ENCODE peak calls at places on chromosome 13, in five cellular contexts. Y is cardiac fibroblast; R is choroid plexus epithelial cell; D is fibroblast of lung; J is activated CD4-positive, alpha-beta T cell treated with anti-CD3 and anti-CD28 coated beads for 1 hour. B is an unnamed sample.

GRCh38 chr13:37136187-37136586 is 30.7 kb upstream of the CSNK1A1L start:
- DNase-seq in Y (peak), R (no peak), D (peak), J (no peak), B (no peak)

GRCh38 chr13:113656831-113657671 is 947 bp downstream of the ATP4B start:
- DNase-seq in Y (no peak), R (no peak), D (no peak), J (no peak), B (no peak)

GRCh38 chr13:110010433-110011135 is 224.2 kb upstream of the IRS2 start:
- DNase-seq in Y (peak), R (peak), D (peak), J (no peak), B (peak)

GRCh38 chr13:22357132-22357531 is 686.3 kb downstream of the FGF9 start:
- DNase-seq in Y (no peak), R (no peak), D (no peak), J (no peak), B (no peak)

GRCh38 chr13:98310485-98311199 is 133.6 kb upstream of the RNF113B start:
- DNase-seq in Y (no peak), R (no peak), D (no peak), J (no peak), B (no peak)

GRCh38 chr13:39916330-39916729 is 260.9 kb downstream of the COG6 start:
- DNase-seq in Y (peak), R (peak), D (no peak), J (no peak), B (peak)

GRCh38 chr13:42997381-42997780 is 5.3 kb upstream of the EPSTI1 start:
- DNase-seq in Y (peak), R (peak), D (peak), J (no peak), B (peak)

GRCh38 chr13:36006347-36006746 is 124.8 kb downstream of the DCLK1 start:
- DNase-seq in Y (no peak), R (peak), D (no peak), J (no peak), B (peak)

GRCh38 chr13:102869948-102870676 is 24.3 kb downstream of the ERCC5 start:
- DNase-seq in Y (no peak), R (no peak), D (peak), J (no peak), B (no peak)

GRCh38 chr13:31982540-31982939 is 49.0 kb upstream of the FRY start:
- DNase-seq in Y (peak), R (peak), D (peak), J (no peak), B (peak)

GRCh38 chr13:102724923-102725322 is 30.1 kb upstream of the METTL21C start:
- DNase-seq in Y (peak), R (peak), D (peak), J (no peak), B (peak)

GRCh38 chr13:29465741-29466293 is 129.7 kb downstream of the SLC7A1 start:
- DNase-seq in Y (peak), R (peak), D (peak), J (no peak), B (peak)

GRCh38 chr13:99133230-99133629 is 67.4 kb upstream of the UBAC2 start:
- DNase-seq in Y (no peak), R (no peak), D (no peak), J (no peak), B (no peak)

GRCh38 chr13:99987180-99988047 is 5.8 kb downstream of the ZIC2 start:
- DNase-seq in Y (no peak), R (no peak), D (no peak), J (no peak), B (no peak)

GRCh38 chr13:106369091-106369490 is 166.4 kb downstream of the EFNB2 start:
- DNase-seq in Y (no peak), R (peak), D (peak), J (no peak), B (peak)

GRCh38 chr13:59755647-59756290 is 408.0 kb downstream of the DIAPH3 start:
- DNase-seq in Y (peak), R (no peak), D (no peak), J (no peak), B (no peak)

GRCh38 chr13:21668665-21669599 is 1.9 kb upstream of the FGF9 start:
- DNase-seq in Y (peak), R (peak), D (peak), J (no peak), B (peak)

GRCh38 chr13:98476538-98476966 is 100.4 kb downstream of the STK24 start:
- DNase-seq in Y (peak), R (peak), D (peak), J (peak), B (peak)

GRCh38 chr13:52788011-52788410 is 48.4 kb upstream of the CNMD start:
- DNase-seq in Y (no peak), R (no peak), D (no peak), J (no peak), B (no peak)

GRCh38 chr13:85013006-85013405 is 786.2 kb downstream of the SLITRK6 start:
- DNase-seq in Y (no peak), R (no peak), D (no peak), J (no peak), B (no peak)

GRCh38 chr13:45341799-45342584 is 1.0 kb upstream of the TPT1 start:
- DNase-seq in Y (peak), R (peak), D (peak), J (no peak), B (peak)

GRCh38 chr13:40211586-40211968 is 454.9 kb downstream of the FOXO1 start:
- DNase-seq in Y (no peak), R (no peak), D (no peak), J (no peak), B (no peak)

GRCh38 chr13:77143325-77143907 is 116.5 kb upstream of the FBXL3 start:
- DNase-seq in Y (peak), R (peak), D (peak), J (no peak), B (peak)

GRCh38 chr13:76878043-76878442 is 8.2 kb downstream of the KCTD12 start:
- DNase-seq in Y (peak), R (no peak), D (no peak), J (no peak), B (no peak)

GRCh38 chr13:51453959-51454703 is 1.3 kb upstream of the INTS6 start:
- DNase-seq in Y (peak), R (peak), D (peak), J (peak), B (peak)

GRCh38 chr13:110392510-110393233 is 85.6 kb downstream of the COL4A2 start:
- DNase-seq in Y (peak), R (peak), D (peak), J (no peak), B (peak)

GRCh38 chr13:26425439-26426358 is 131.8 kb upstream of the WASF3 start:
- DNase-seq in Y (peak), R (peak), D (peak), J (no peak), B (peak)

GRCh38 chr13:52002361-52002760 is 8.9 kb downstream of the ATP7B start:
- DNase-seq in Y (no peak), R (no peak), D (no peak), J (no peak), B (no peak)

GRCh38 chr13:27264181-27264580 is 6.4 kb upstream of the RASL11A start:
- DNase-seq in Y (peak), R (peak), D (peak), J (no peak), B (peak)

GRCh38 chr13:97367016-97367415 is 67.0 kb upstream of the RAP2A start:
- DNase-seq in Y (peak), R (peak), D (peak), J (no peak), B (peak)

GRCh38 chr13:28322256-28322895 is 172.6 kb downstream of the FLT1 start:
- DNase-seq in Y (no peak), R (peak), D (peak), J (no peak), B (peak)

GRCh38 chr13:50989476-50989875 is 79.9 kb downstream of the RNASEH2B start:
- DNase-seq in Y (peak), R (peak), D (peak), J (no peak), B (peak)

GRCh38 chr13:24727731-24728601 is 36.0 kb upstream of the RNF17 start:
- DNase-seq in Y (peak), R (peak), D (peak), J (peak), B (peak)

GRCh38 chr13:66069570-66069969 is 1160.6 kb downstream of the PCDH9 start:
- DNase-seq in Y (peak), R (peak), D (peak), J (no peak), B (peak)

B was measured in iris pigment epithelial cell.